ENCODE peak calls at places on chromosomes 16 and 17, in six cellular contexts. U is sigmoid colon; C is body of pancreas; Z is Panc1; X is adrenal gland; E is CD8-positive, alpha-beta T cell. A is an unnamed sample.

GRCh38 chr17:81140695-81141094 is 24.6 kb upstream of the PVALEF start:
- DNase-seq in U (no peak), C (no peak), Z (no peak), X (no peak), E (no peak), A (no peak)

GRCh38 chr17:41917957-41918391 is 777 bp downstream of the ACLY start:
- DNase-seq in U (peak; percentile 85), C (peak; percentile 61), Z (no peak), X (peak; percentile 58), E (peak; percentile 48), A (peak; percentile 77)

GRCh38 chr17:21294321-21295035 is 10.0 kb downstream of the MAP2K3 start:
- DNase-seq in U (no peak), C (no peak), Z (no peak), X (no peak), E (no peak), A (no peak)

GRCh38 chr17:76550712-76551615 is 11.1 kb downstream of the PRCD start:
- DNase-seq in U (no peak), C (peak; percentile 38), Z (no peak), X (peak; percentile 46), E (no peak), A (no peak)

GRCh38 chr17:45282683-45283644 is 21.1 kb upstream of the SPATA32 start:
- DNase-seq in U (peak; percentile 91), C (peak; percentile 42), Z (no peak), X (no peak), E (no peak), A (no peak)

GRCh38 chr16:20918486-20919239 is 18.1 kb downstream of the LYRM1 start:
- DNase-seq in U (peak; percentile 77), C (peak; percentile 52), Z (no peak), X (peak; percentile 83), E (no peak), A (peak; percentile 64)

GRCh38 chr17:64002658-64003525 is 4.7 kb downstream of the PRR29 start:
- DNase-seq in U (peak; percentile 64), C (no peak), Z (no peak), X (no peak), E (no peak), A (no peak)

GRCh38 chr17:17922198-17922901 is 49.9 kb downstream of the TOM1L2 start:
- DNase-seq in U (no peak), C (no peak), Z (no peak), X (no peak), E (no peak), A (no peak)

GRCh38 chr16:58222532-58223316 is 24.8 kb upstream of the CSNK2A2 start:
- DNase-seq in U (no peak), C (peak; percentile 5), Z (no peak), X (peak; percentile 29), E (no peak), A (no peak)

GRCh38 chr16:14335297-14335696 is 264.2 kb downstream of the MRTFB start:
- DNase-seq in U (no peak), C (no peak), Z (no peak), X (no peak), E (no peak), A (no peak)

GRCh38 chr16:27179500-27180072 is 23.7 kb upstream of the KDM8 start:
- DNase-seq in U (peak; percentile 93), C (peak; percentile 94), Z (no peak), X (peak; percentile 90), E (peak; percentile 87), A (peak; percentile 56)

GRCh38 chr17:67390646-67391480 is 13.8 kb downstream of the PITPNC1 start:
- DNase-seq in U (no peak), C (peak; percentile 87), Z (peak; percentile 77), X (peak; percentile 76), E (peak; percentile 69), A (no peak)

GRCh38 chr17:19672009-19672837 is 23.7 kb downstream of the ALDH3A2 start:
- DNase-seq in U (no peak), C (peak; percentile 65), Z (no peak), X (peak; percentile 95), E (no peak), A (no peak)

GRCh38 chr17:19991252-19991885 is 13.7 kb upstream of the AKAP10 start:
- DNase-seq in U (no peak), C (no peak), Z (no peak), X (peak; percentile 55), E (no peak), A (no peak)

GRCh38 chr16:2196162-2196980 is at the start of gene CASKIN1:
- DNase-seq in U (no peak), C (no peak), Z (no peak), X (no peak), E (no peak), A (no peak)

GRCh38 chr17:36723459-36723858 is 122.1 kb downstream of the MRM1 start:
- DNase-seq in U (no peak), C (no peak), Z (no peak), X (no peak), E (no peak), A (no peak)

GRCh38 chr17:28484296-28484695 is 10.9 kb downstream of the SLC13A2 start:
- DNase-seq in U (no peak), C (no peak), Z (no peak), X (no peak), E (no peak), A (no peak)

GRCh38 chr16:1771864-1772361 is 570 bp upstream of the NME3 start:
- DNase-seq in U (no peak), C (no peak), Z (no peak), X (no peak), E (no peak), A (no peak)

GRCh38 chr17:78105551-78105950 is 23.0 kb downstream of the TMC6 start:
- DNase-seq in U (peak; percentile 13), C (no peak), Z (no peak), X (no peak), E (no peak), A (peak; percentile 71)

GRCh38 chr17:72467841-72468653 is 347.2 kb downstream of the SOX9 start:
- DNase-seq in U (no peak), C (peak; percentile 25), Z (no peak), X (peak; percentile 5), E (no peak), A (no peak)

GRCh38 chr17:70563301-70563820 is 394.0 kb downstream of the KCNJ2 start:
- DNase-seq in U (no peak), C (no peak), Z (no peak), X (no peak), E (no peak), A (no peak)

GRCh38 chr17:8153957-8154607 is 1.9 kb upstream of the PER1 start:
- DNase-seq in U (peak; percentile 100), C (peak; percentile 100), Z (peak; percentile 87), X (peak; percentile 100), E (peak; percentile 90), A (peak; percentile 99)

GRCh38 chr16:9160551-9160911 is 69.1 kb downstream of the HAPSTR1 start:
- DNase-seq in U (no peak), C (no peak), Z (no peak), X (no peak), E (no peak), A (no peak)

GRCh38 chr16:19540241-19540970 is 15.1 kb upstream of the VPS35L start:
- DNase-seq in U (no peak), C (no peak), Z (no peak), X (no peak), E (no peak), A (no peak)

GRCh38 chr16:84774810-84775209 is 45.0 kb upstream of the CRISPLD2 start:
- DNase-seq in U (peak; percentile 86), C (peak; percentile 40), Z (peak; percentile 48), X (peak; percentile 51), E (no peak), A (no peak)

GRCh38 chr16:73010150-73010676 is 37.7 kb downstream of the ZFHX3 start:
- DNase-seq in U (peak; percentile 62), C (no peak), Z (no peak), X (peak; percentile 41), E (no peak), A (peak; percentile 78)

GRCh38 chr16:51031598-51031997 is 119.5 kb downstream of the SALL1 start:
- DNase-seq in U (no peak), C (no peak), Z (no peak), X (no peak), E (no peak), A (no peak)
- H3K4me3 ChIP-seq in U (no peak overlapping the region), C (no peak overlapping the region), Z (no peak overlapping the region), X (no peak overlapping the region), E (no peak overlapping the region), A (no peak overlapping the region)

GRCh38 chr17:79592641-79593040 is 18.2 kb downstream of the RBFOX3 start:
- DNase-seq in U (no peak), C (no peak), Z (no peak), X (no peak), E (no peak), A (no peak)
- H3K27me3 ChIP-seq in U (no peaks in the 10 kb centered on the region), C (no peaks in the 10 kb centered on the region), Z (peaks cover 27% of the 10 kb centered on the region), X (no peaks in the 10 kb centered on the region), E (no peaks in the 10 kb centered on the region), A (peaks cover 62% of the 10 kb centered on the region)

GRCh38 chr17:40541060-40541872 is 24.0 kb downstream of the CCR7 start:
- DNase-seq in U (peak; percentile 68), C (no peak), Z (no peak), X (no peak), E (peak; percentile 69), A (no peak)

GRCh38 chr17:40540448-40540847 is 24.8 kb downstream of the CCR7 start:
- DNase-seq in U (peak; percentile 62), C (no peak), Z (no peak), X (no peak), E (peak; percentile 59), A (no peak)

GRCh38 chr17:40542562-40543411 is 22.5 kb downstream of the CCR7 start:
- DNase-seq in U (peak; percentile 98), C (peak; percentile 79), Z (no peak), X (peak; percentile 95), E (peak; percentile 21), A (no peak)

GRCh38 chr17:40539711-40540411 is 25.4 kb downstream of the CCR7 start:
- DNase-seq in U (peak; percentile 52), C (no peak), Z (no peak), X (no peak), E (no peak), A (no peak)

DNA sequence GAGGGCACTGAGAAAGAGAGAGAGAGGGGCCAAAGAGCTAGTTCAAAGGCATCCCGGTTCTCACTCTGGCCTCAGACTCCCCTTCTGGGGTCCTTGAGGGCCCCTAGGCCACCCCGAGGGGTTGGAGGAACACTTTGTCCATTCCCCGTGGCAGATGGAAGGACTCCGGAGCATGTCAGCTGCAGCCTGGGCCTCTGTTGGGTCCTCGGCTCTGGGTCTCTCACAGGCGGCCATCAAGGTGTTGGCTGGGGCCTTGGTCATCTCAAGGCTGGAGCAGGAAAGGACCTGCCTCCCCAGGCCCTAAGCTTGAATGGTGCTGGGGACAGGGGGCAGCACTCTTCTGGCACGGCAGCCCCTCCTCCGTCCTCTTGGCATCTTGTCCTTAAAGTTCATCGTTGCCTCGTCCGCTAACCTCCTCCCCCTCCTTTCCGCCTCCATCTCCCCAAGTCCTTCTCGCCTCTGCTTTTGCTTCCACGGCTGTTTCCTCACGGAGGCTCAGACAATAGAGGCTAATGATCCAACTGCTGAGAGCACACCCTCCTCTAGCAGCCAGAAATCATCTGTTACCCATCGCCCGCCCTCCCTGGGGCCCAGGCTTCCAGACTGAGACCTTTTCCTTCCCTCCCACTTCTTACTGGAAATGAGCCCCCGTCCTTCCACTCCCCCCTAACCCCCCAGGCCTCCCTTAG is 23.3 kb downstream of the CCR7 start:
- DNase-seq in U (no peak), C (no peak), Z (no peak), X (no peak), E (no peak), A (no peak)
- H3K4me1 ChIP-seq in U (peaks cover 60% of the 10 kb centered on the region), C (peaks cover 42% of the 10 kb centered on the region), Z (no peaks in the 10 kb centered on the region), X (peaks cover 31% of the 10 kb centered on the region), E (peaks cover 86% of the 10 kb centered on the region), A (no peaks in the 10 kb centered on the region)

DNA sequence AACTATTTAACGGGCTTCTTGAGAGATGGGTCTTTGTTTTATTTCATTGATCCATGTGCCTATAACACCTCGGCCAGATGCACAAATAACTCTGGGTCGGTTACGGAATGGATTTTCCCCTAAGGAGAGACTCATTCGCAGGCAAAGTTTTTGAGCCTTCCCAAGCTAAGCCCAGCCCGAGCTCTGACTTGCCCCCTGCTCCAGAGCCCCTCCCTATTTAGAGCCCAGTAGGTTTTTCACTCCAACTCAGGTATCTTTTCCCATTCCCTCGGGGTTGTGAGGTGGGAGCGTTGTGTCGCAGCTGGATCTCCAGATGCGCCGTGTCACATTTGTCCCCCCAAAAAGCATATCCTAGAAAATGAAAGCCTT is 812 bp upstream of the MYOCD start:
- DNase-seq in U (no peak), C (no peak), Z (no peak), X (no peak), E (no peak), A (no peak)
- H3K4me3 ChIP-seq in U (peak overlapping the region; percentile 68), C (no peak overlapping the region), Z (peak overlapping the region; percentile 19), X (no peak overlapping the region), E (no peak overlapping the region), A (no peak overlapping the region)